ENCODE peak calls at places on chromosomes 4 and X, in eight cellular contexts. T is CD8-positive, alpha-beta T cell; J is iPS DF 6.9; I is tibial nerve; C is upper lobe of right lung; N is astrocyte; H is H1; W is lower lobe of right lung. U is an unnamed sample. For H3K36me3, the result is how much of the 10 kb centered on the place peaks cover.

GRCh38 chr4:140359571-140360427 is 13.6 kb upstream of the SCOC start:
- DNase-seq in J (peak), N (peak), I (peak), W (peak), H (peak), T (peak), C (peak), U (peak)

GRCh38 chr4:179709961-179710624 is 2267.9 kb upstream of the AGA start:
- DNase-seq in J (peak), C (no peak), N (no peak), T (no peak), H (no peak), I (no peak), W (no peak), U (no peak)

GRCh38 chr4:119632216-119632615 is 3.6 kb upstream of the PDE5A start:
- DNase-seq in W (no peak), J (no peak), H (no peak), N (peak), T (no peak), I (no peak), C (no peak), U (peak)

GRCh38 chr4:129429566-129430339 is 333.8 kb downstream of the C4orf33 start:
- DNase-seq in H (no peak), N (no peak), W (no peak), C (no peak), T (no peak), J (no peak), I (no peak), U (no peak)

GRCh38 chr4:5292091-5292490 is 240.8 kb downstream of the STK32B start:
- DNase-seq in C (no peak), I (no peak), T (no peak), W (no peak), H (no peak), N (no peak), J (no peak), U (no peak)

GRCh38 chrX:39242187-39242586 is 440.9 kb downstream of the MID1IP1 start:
- DNase-seq in H (no peak), I (no peak), J (peak), N (peak), C (no peak), W (no peak), T (no peak), U (no peak)

GRCh38 chr4:113637363-113637762 is 124.2 kb downstream of the CAMK2D start:
- DNase-seq in J (no peak), N (peak), I (no peak), H (no peak), C (no peak), W (no peak), T (no peak), U (peak)

GRCh38 chrX:44216171-44216570 is 127.3 kb downstream of the EFHC2 start:
- DNase-seq in T (no peak), C (no peak), H (no peak), N (no peak), I (no peak), J (no peak), W (no peak), U (no peak)

GRCh38 chr4:52019941-52020657 is at the start of gene LRRC66:
- DNase-seq in N (no peak), C (no peak), H (no peak), J (no peak), W (no peak), I (no peak), T (no peak), U (no peak)

GRCh38 chr4:55347610-55348228 is 1.7 kb downstream of the SRD5A3 start:
- DNase-seq in C (no peak), W (no peak), J (no peak), H (no peak), T (no peak), N (no peak), I (no peak), U (no peak)

GRCh38 chr4:84497220-84497834 is 1.8 kb downstream of the NKX6-1 start:
- DNase-seq in N (peak), C (no peak), T (no peak), J (no peak), I (no peak), H (peak), W (no peak), U (peak)

GRCh38 chrX:120840826-120841225 is 34.8 kb downstream of the CT47B1 start:
- DNase-seq in W (no peak), H (no peak), I (no peak), C (no peak), J (no peak), T (no peak), N (peak), U (no peak)

DNA sequence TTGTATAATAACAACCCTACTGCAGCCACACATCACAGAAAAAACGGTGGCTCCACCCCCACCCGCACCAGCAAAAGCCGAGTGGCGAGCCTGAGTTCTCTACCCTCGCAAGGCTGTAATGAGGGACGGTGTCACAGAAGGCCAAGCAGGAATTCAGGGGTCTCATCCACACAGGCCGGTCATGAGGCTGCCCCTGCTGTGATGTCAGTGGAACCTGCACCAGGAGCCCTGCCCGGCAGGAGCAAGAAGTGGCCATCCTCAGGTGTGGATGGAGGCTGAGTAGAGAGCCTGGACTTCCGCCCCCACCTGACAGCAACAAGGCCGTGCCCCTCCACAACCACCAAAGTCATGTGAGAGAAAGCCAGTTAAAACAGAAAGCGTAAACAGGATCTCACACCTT is 20.6 kb downstream of the LYAR start:
- DNase-seq in T (peak), I (no peak), H (no peak), W (no peak), J (no peak), N (no peak), C (no peak), U (no peak)
- H3K27ac ChIP-seq in T (peak), I (no peak), H (no peak), W (peak), J (no peak), N (no peak), C (peak), U (peak)

DNA sequence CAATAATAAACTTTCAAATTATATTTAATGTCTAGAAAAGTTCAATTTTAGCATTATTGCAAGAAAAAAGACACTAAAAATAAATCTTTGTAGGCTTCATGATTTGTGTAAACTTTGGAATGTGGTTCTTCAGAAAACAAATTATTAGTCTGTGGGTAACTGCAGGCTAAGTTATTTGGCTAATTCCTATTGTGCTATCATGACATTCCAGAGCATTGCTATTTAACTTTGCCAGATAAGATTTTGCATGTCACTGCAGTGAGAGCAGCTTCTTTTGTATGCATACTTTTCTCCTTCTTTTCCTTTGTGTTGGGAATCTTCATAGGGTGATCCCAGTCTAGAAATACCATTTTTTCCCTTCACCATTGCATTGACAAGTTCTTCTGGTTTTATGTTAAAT is 130.0 kb downstream of the AWAT2 start:
- DNase-seq in H (no peak), T (no peak), I (no peak), C (no peak), N (no peak), W (no peak), J (peak), U (no peak)
- H3K36me3 ChIP-seq in H (under half), T (under half), I (under half), C (under half), N (under half), W (under half), J (under half), U (under half)

DNA sequence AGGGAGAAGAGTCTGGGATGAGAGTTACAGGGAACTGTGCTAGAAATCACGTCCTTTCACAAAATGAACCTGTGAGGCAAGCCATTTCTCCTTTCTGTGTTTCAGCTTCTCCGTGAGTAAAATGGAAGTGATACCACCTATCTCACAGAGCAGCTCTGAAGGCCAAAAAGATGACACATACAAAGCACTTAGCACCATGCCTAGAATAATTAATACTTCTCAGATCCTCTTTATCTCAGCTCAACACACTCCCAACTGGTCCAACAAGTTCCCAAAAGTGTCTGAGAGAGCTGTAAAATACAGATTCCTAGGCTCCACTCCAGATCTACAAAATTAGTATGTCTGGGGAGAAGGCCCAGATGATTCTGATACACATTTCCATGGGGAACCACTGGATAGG is 38.3 kb downstream of the LHFPL1 start:
- DNase-seq in I (no peak), H (no peak), C (no peak), N (no peak), J (no peak), T (no peak), W (no peak), U (no peak)
- H3K27ac ChIP-seq in I (no peak), H (no peak), C (no peak), N (no peak), J (no peak), T (no peak), W (no peak), U (no peak)

GRCh38 chr4:137203601-137204000 is 328.7 kb downstream of the PCDH18 start:
- DNase-seq in N (peak), T (no peak), J (no peak), H (no peak), W (no peak), C (no peak), I (no peak), U (no peak)
- H3K36me3 ChIP-seq in N (under half), T (under half), J (under half), H (under half), W (under half), C (under half), I (under half), U (under half)

DNA sequence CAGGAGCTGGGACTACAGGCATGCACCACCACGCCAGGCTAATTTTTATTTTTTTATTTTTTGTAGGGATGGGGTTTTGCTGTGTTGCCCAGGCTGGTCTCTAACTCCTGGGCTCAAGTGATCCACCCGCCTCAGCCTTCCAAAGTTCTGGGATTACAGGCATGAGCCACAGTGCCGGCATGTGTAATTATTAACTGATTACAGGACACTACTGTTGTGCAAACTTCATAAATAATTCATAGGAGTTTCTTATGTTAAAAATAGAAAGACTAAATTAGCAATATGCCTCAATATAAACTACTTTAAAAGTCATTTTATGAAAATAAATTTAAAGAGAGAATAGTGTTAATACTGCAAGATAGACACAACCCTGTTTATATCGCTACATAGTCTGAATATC is 221.9 kb downstream of the SNCA start:
- DNase-seq in I (no peak), J (no peak), W (no peak), T (no peak), C (no peak), N (no peak), H (no peak), U (no peak)
- H3K27ac ChIP-seq in I (no peak), J (no peak), W (no peak), T (no peak), C (no peak), N (no peak), H (no peak), U (no peak)